ENCODE peak calls at places on chromosomes 7 and 10, in eight cellular contexts. G, A, F, O, R, Q, Y and W are unnamed samples.

GRCh38 chr7:129574487-129574886 is 37.0 kb upstream of the NRF1 start:
- DNase-seq in G (peak; percentile 48), A (peak; percentile 88), F (peak; percentile 41), O (peak; percentile 88), R (no peak), Q (no peak), Y (peak; percentile 18), W (no peak)

GRCh38 chr10:83516788-83517187 is 622.5 kb upstream of the GHITM start:
- DNase-seq in G (no peak), A (no peak), F (no peak), O (no peak), R (no peak), Q (no peak), Y (no peak), W (no peak)

GRCh38 chr10:47451275-47451997 is 32.5 kb downstream of the ANXA8 start:
- DNase-seq in G (no peak), A (no peak), F (no peak), O (no peak), R (no peak), Q (peak; percentile 20), Y (no peak), W (no peak)

GRCh38 chr7:121126801-121127534 is 138.5 kb downstream of the CPED1 start:
- DNase-seq in G (peak; percentile 10), A (peak; percentile 27), F (no peak), O (peak; percentile 36), R (no peak), Q (no peak), Y (no peak), W (no peak)

GRCh38 chr10:126969310-126969709 is 64.1 kb downstream of the DOCK1 start:
- DNase-seq in G (peak; percentile 43), A (no peak), F (no peak), O (no peak), R (peak; percentile 52), Q (no peak), Y (peak; percentile 7), W (no peak)

GRCh38 chr7:95607477-95608010 is 11.2 kb upstream of the PDK4 start:
- DNase-seq in G (no peak), A (no peak), F (no peak), O (no peak), R (no peak), Q (peak; percentile 43), Y (no peak), W (no peak)

GRCh38 chr7:9149499-9150082 is 716.2 kb downstream of the NXPH1 start:
- DNase-seq in G (no peak), A (no peak), F (no peak), O (peak; percentile 22), R (peak; percentile 7), Q (no peak), Y (no peak), W (no peak)

GRCh38 chr10:43264324-43264986 is 2.4 kb downstream of the RASGEF1A start:
- DNase-seq in G (no peak), A (no peak), F (no peak), O (no peak), R (no peak), Q (peak; percentile 17), Y (no peak), W (no peak)

GRCh38 chr7:5420108-5420840 is 3.4 kb downstream of the TNRC18 start:
- DNase-seq in G (no peak), A (no peak), F (no peak), O (peak; percentile 15), R (no peak), Q (peak; percentile 67), Y (no peak), W (peak; percentile 62)

GRCh38 chr7:4074407-4074806 is 607.7 kb upstream of the FOXK1 start:
- DNase-seq in G (no peak), A (no peak), F (no peak), O (no peak), R (no peak), Q (no peak), Y (no peak), W (no peak)

GRCh38 chr10:34666008-34666700 is 148.9 kb downstream of the PARD3 start:
- DNase-seq in G (peak; percentile 93), A (peak; percentile 94), F (peak; percentile 81), O (peak; percentile 92), R (peak; percentile 70), Q (no peak), Y (peak; percentile 82), W (no peak)

GRCh38 chr10:124883510-124884321 is 58.2 kb upstream of the ZRANB1 start:
- DNase-seq in G (no peak), A (no peak), F (no peak), O (no peak), R (no peak), Q (no peak), Y (no peak), W (no peak)

DNA sequence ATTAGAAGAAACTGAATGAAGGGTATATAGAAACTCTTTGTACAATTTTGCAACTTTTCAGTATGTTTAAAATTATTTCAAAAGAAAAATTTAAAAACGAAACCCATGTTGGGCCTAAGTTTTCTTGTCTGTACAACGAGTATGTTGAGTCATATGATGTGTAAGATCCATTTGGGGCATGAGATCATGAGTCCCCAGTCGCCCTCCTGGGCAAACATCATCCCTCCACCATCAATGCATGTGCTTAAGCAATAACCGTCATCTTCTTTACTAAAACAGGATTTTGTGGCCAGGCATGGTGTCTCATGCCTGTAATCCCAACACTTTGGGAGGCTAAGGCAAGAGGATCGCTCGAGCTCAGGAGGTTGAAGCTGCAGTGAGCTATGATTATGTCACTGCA is 54.2 kb upstream of the CDCA7L start:
- DNase-seq in G (no peak), A (peak; percentile 13), F (no peak), O (peak; percentile 8), R (no peak), Q (no peak), Y (peak; percentile 7), W (no peak)
- TF ChIP-seq CTCF in G (no peak), A (no peak), F (no peak), O (no peak), R (no peak), Q (no peak), Y (no peak), W (no peak)

GRCh38 chr7:218896-219580 is 26.7 kb downstream of the FAM20C start:
- DNase-seq in G (no peak), A (no peak), F (no peak), O (no peak), R (no peak), Q (no peak), Y (no peak), W (no peak)

GRCh38 chr7:217781-218180 is 25.4 kb downstream of the FAM20C start:
- DNase-seq in G (no peak), A (no peak), F (no peak), O (no peak), R (no peak), Q (no peak), Y (no peak), W (no peak)

GRCh38 chr7:214410-215212 is 22.2 kb downstream of the FAM20C start:
- DNase-seq in G (peak; percentile 64), A (peak; percentile 81), F (no peak), O (peak; percentile 92), R (peak; percentile 79), Q (no peak), Y (peak; percentile 48), W (peak; percentile 92)

GRCh38 chr7:218316-218715 is 25.9 kb downstream of the FAM20C start:
- DNase-seq in G (no peak), A (no peak), F (no peak), O (no peak), R (no peak), Q (no peak), Y (no peak), W (peak; percentile 78)

DNA sequence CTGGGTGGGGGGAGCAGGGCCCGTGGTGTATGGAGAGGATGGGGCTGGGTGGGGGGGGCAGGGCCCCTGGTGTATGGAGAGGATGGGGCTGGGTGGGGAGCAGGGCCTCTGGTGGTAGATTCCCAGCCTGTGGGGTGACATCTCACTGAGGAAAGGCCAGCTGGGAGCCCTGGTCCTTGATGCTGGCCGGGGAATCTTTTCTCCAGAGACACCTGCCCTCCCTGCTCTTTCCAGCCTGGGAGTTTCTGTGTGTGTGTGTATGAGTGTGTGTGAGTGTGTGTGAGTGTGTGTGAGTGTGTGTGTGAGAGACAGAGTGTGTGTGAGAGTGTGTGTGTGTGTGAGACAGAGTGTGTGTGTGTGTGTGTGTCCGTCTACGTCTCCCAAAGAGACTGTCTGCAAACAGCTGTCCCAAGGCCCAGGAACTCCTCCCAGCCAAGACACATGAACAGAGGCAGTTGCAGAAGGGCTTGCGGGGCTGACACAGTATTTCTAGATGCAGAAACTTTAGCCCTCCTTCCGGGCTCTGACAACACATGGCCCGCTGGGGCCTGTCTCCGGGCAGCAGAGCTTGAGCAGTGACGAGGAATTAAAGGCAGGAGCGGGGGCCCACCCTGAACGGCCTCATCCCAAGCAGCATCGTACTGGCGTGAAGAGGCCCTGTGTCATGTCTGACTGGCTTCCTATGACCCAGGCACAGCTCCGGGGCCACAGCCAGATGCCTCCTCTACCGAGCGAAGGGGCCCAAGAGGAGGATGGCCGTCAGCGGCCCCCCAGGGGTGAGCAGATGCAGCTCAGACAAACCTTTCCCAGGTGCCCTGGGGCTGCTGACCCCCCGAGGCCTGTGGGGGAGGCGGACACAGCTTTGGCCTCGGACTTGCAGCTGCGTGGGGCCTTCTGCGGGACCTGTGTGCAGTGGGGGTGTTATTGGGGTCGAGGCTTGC is 24.3 kb downstream of the FAM20C start:
- DNase-seq in G (no peak), A (no peak), F (no peak), O (no peak), R (no peak), Q (no peak), Y (no peak), W (no peak)
- H3K27ac ChIP-seq in G (peak overlapping the region; percentile 39), A (peak overlapping the region; percentile 32), F (no peak overlapping the region), O (no peak overlapping the region), R (peak overlapping the region; percentile 45), Q (no peak overlapping the region), Y (no peak overlapping the region), W (peak overlapping the region; percentile 89)

GRCh38 chr7:47807756-47808155 is 140.5 kb downstream of the PKD1L1 start:
- DNase-seq in G (no peak), A (no peak), F (no peak), O (no peak), R (no peak), Q (no peak), Y (no peak), W (no peak)
- TF ChIP-seq CTCF in G (no peak), A (no peak), F (no peak), O (no peak), R (no peak), Q (no peak), Y (peak; percentile 21), W (no peak)

GRCh38 chr10:88897019-88897853 is 17.2 kb downstream of the STAMBPL1 start:
- DNase-seq in G (peak; percentile 38), A (no peak), F (no peak), O (no peak), R (no peak), Q (no peak), Y (no peak), W (no peak)
- H3K27ac ChIP-seq in G (peak overlapping the region; percentile 86), A (peak overlapping the region; percentile 23), F (no peak overlapping the region), O (peak overlapping the region; percentile 57), R (no peak overlapping the region), Q (peak overlapping the region; percentile 62), Y (no peak overlapping the region), W (peak overlapping the region; percentile 56)

DNA sequence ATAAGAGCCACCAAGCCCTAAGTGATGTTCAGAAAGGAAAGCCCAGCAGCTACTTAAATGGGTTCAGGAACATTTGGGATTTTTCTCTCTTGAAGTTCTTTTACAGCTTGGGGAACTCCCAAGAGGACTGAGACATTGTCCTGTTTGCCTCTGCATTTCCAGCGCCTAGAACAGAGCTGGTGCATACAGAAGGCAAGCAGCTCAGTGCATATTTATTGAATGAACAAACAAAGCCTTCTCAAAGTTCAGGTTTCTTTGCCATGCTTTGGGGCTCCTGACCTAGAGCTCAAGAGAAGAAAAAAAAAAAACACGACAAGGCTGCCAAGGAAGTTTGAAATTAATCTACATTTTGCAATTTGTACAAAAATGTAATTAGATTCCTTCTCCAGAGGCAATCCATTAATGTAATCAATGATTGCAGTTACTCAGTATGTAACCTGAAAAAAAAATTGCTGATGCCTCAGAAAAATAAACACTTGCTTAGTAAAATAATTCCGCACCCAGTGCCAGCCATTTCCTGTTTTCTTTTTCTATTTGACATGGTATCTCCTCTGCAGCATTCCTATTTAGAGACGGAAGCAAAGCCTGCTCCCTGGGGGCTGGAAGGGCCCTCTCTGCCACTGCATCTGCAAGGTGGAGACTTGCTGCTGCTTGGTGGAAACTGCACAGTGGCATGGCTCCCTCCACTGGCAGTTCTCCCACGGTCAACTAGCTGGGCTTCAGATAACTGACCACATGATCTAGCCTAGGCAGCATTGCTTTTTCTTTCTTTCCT is 157.3 kb downstream of the TMEM178B start:
- DNase-seq in G (peak; percentile 50), A (peak; percentile 19), F (no peak), O (peak; percentile 41), R (no peak), Q (no peak), Y (peak; percentile 54), W (no peak)
- TF ChIP-seq CTCF in G (peak; percentile 44), A (peak; percentile 37), F (peak; percentile 28), O (peak; percentile 19), R (no peak), Q (no peak), Y (peak; percentile 77), W (peak; percentile 25)